ENCODE peak calls at places on chromosomes 16 and 17, in seven cellular contexts. One of them, this sample, is unnamed.

GRCh38 chr16:72149676-72150464 is 22.1 kb downstream of the PMFBP1 start:
- DNase-seq in tibial nerve: no peak
- DNase-seq in tibial artery: no peak
- DNase-seq in A673: peak
- DNase-seq in heart left ventricle: no peak
- DNase-seq in left ventricle myocardium inferior: no peak
- DNase-seq in iPS DF 6.9: no peak
- DNase-seq in this sample: no peak

GRCh38 chr17:79752175-79752574 is 21.4 kb downstream of the ENPP7 start:
- DNase-seq in tibial artery: no peak
- DNase-seq in tibial nerve: no peak
- DNase-seq in heart left ventricle: no peak
- DNase-seq in left ventricle myocardium inferior: no peak
- DNase-seq in iPS DF 6.9: no peak
- DNase-seq in A673: no peak
- DNase-seq in this sample: no peak

GRCh38 chr16:20611975-20612471 is 35.9 kb upstream of the ACSM2B start:
- DNase-seq in left ventricle myocardium inferior: peak
- DNase-seq in A673: no peak
- DNase-seq in heart left ventricle: peak
- DNase-seq in iPS DF 6.9: no peak
- DNase-seq in tibial nerve: no peak
- DNase-seq in tibial artery: peak
- DNase-seq in this sample: peak

GRCh38 chr16:72241930-72242329 is 70.0 kb upstream of the PMFBP1 start:
- DNase-seq in tibial nerve: peak
- DNase-seq in tibial artery: no peak
- DNase-seq in A673: peak
- DNase-seq in left ventricle myocardium inferior: no peak
- DNase-seq in iPS DF 6.9: peak
- DNase-seq in heart left ventricle: no peak
- DNase-seq in this sample: no peak

GRCh38 chr17:36731091-36731490 is 129.7 kb downstream of the MRM1 start:
- DNase-seq in left ventricle myocardium inferior: no peak
- DNase-seq in A673: no peak
- DNase-seq in iPS DF 6.9: no peak
- DNase-seq in tibial nerve: no peak
- DNase-seq in tibial artery: no peak
- DNase-seq in heart left ventricle: no peak
- DNase-seq in this sample: no peak

GRCh38 chr16:77306050-77306616 is 106.9 kb downstream of the SYCE1L start:
- DNase-seq in tibial nerve: no peak
- DNase-seq in A673: no peak
- DNase-seq in left ventricle myocardium inferior: no peak
- DNase-seq in heart left ventricle: no peak
- DNase-seq in tibial artery: no peak
- DNase-seq in iPS DF 6.9: no peak
- DNase-seq in this sample: no peak

GRCh38 chr16:77539336-77539735 is 104.5 kb upstream of the ADAMTS18 start:
- DNase-seq in A673: no peak
- DNase-seq in tibial nerve: no peak
- DNase-seq in left ventricle myocardium inferior: no peak
- DNase-seq in tibial artery: no peak
- DNase-seq in iPS DF 6.9: no peak
- DNase-seq in heart left ventricle: no peak
- DNase-seq in this sample: no peak

GRCh38 chr17:28398280-28398981 is 7.6 kb downstream of the SLC46A1 start:
- DNase-seq in tibial nerve: no peak
- DNase-seq in A673: no peak
- DNase-seq in left ventricle myocardium inferior: no peak
- DNase-seq in heart left ventricle: no peak
- DNase-seq in tibial artery: no peak
- DNase-seq in iPS DF 6.9: no peak
- DNase-seq in this sample: no peak

GRCh38 chr16:58459344-58460218 is 40.4 kb upstream of the NDRG4 start:
- DNase-seq in left ventricle myocardium inferior: no peak
- DNase-seq in tibial nerve: no peak
- DNase-seq in A673: no peak
- DNase-seq in iPS DF 6.9: no peak
- DNase-seq in heart left ventricle: peak
- DNase-seq in tibial artery: no peak
- DNase-seq in this sample: no peak

GRCh38 chr17:13601776-13602551 is at the start of gene HS3ST3A1:
- DNase-seq in heart left ventricle: peak
- DNase-seq in tibial nerve: no peak
- DNase-seq in A673: no peak
- DNase-seq in tibial artery: no peak
- DNase-seq in iPS DF 6.9: peak
- DNase-seq in left ventricle myocardium inferior: peak
- DNase-seq in this sample: peak
- H3K27ac ChIP-seq in heart left ventricle: no peak
- H3K27ac ChIP-seq in tibial nerve: no peak
- H3K27ac ChIP-seq in A673: no peak
- H3K27ac ChIP-seq in tibial artery: no peak
- H3K27ac ChIP-seq in iPS DF 6.9: no peak
- H3K27ac ChIP-seq in left ventricle myocardium inferior: peak
- H3K27ac ChIP-seq in this sample: peak

GRCh38 chr17:81388091-81388611 is 7.1 kb upstream of the BAHCC1 start:
- DNase-seq in left ventricle myocardium inferior: no peak
- DNase-seq in tibial nerve: no peak
- DNase-seq in heart left ventricle: no peak
- DNase-seq in tibial artery: no peak
- DNase-seq in iPS DF 6.9: no peak
- DNase-seq in A673: no peak
- DNase-seq in this sample: peak
- H3K4me3 ChIP-seq in left ventricle myocardium inferior: peak
- H3K4me3 ChIP-seq in tibial nerve: peak
- H3K4me3 ChIP-seq in heart left ventricle: no peak
- H3K4me3 ChIP-seq in tibial artery: peak
- H3K4me3 ChIP-seq in iPS DF 6.9: no peak
- H3K4me3 ChIP-seq in A673: peak
- H3K4me3 ChIP-seq in this sample: no peak

GRCh38 chr16:9186061-9186460 is 94.6 kb downstream of the HAPSTR1 start:
- DNase-seq in heart left ventricle: no peak
- DNase-seq in left ventricle myocardium inferior: no peak
- DNase-seq in A673: no peak
- DNase-seq in tibial artery: no peak
- DNase-seq in iPS DF 6.9: no peak
- DNase-seq in tibial nerve: no peak
- DNase-seq in this sample: no peak
- H3K27ac ChIP-seq in heart left ventricle: no peak
- H3K27ac ChIP-seq in left ventricle myocardium inferior: no peak
- H3K27ac ChIP-seq in A673: peak
- H3K27ac ChIP-seq in tibial artery: no peak
- H3K27ac ChIP-seq in iPS DF 6.9: no peak
- H3K27ac ChIP-seq in tibial nerve: no peak
- H3K27ac ChIP-seq in this sample: no peak

GRCh38 chr17:15969463-15969862 is 24.5 kb downstream of the ADORA2B start:
- DNase-seq in tibial nerve: no peak
- DNase-seq in iPS DF 6.9: no peak
- DNase-seq in left ventricle myocardium inferior: no peak
- DNase-seq in tibial artery: no peak
- DNase-seq in A673: no peak
- DNase-seq in heart left ventricle: no peak
- DNase-seq in this sample: no peak

GRCh38 chr17:15967706-15968399 is 22.9 kb downstream of the ADORA2B start:
- DNase-seq in tibial artery: no peak
- DNase-seq in heart left ventricle: no peak
- DNase-seq in iPS DF 6.9: no peak
- DNase-seq in tibial nerve: no peak
- DNase-seq in A673: no peak
- DNase-seq in left ventricle myocardium inferior: no peak
- DNase-seq in this sample: no peak

GRCh38 chr17:15966183-15966878 is 21.4 kb downstream of the ADORA2B start:
- DNase-seq in A673: peak
- DNase-seq in heart left ventricle: no peak
- DNase-seq in left ventricle myocardium inferior: no peak
- DNase-seq in tibial nerve: no peak
- DNase-seq in tibial artery: no peak
- DNase-seq in iPS DF 6.9: peak
- DNase-seq in this sample: no peak

GRCh38 chr17:15965510-15965909 is 20.6 kb downstream of the ADORA2B start:
- DNase-seq in heart left ventricle: no peak
- DNase-seq in tibial artery: no peak
- DNase-seq in left ventricle myocardium inferior: no peak
- DNase-seq in tibial nerve: no peak
- DNase-seq in iPS DF 6.9: no peak
- DNase-seq in A673: no peak
- DNase-seq in this sample: no peak

GRCh38 chr17:15966879-15967248 is 21.9 kb downstream of the ADORA2B start:
- DNase-seq in heart left ventricle: no peak
- DNase-seq in tibial artery: no peak
- DNase-seq in left ventricle myocardium inferior: no peak
- DNase-seq in iPS DF 6.9: no peak
- DNase-seq in A673: no peak
- DNase-seq in tibial nerve: no peak
- DNase-seq in this sample: no peak
- H3K4me3 ChIP-seq in heart left ventricle: no peak
- H3K4me3 ChIP-seq in tibial artery: no peak
- H3K4me3 ChIP-seq in left ventricle myocardium inferior: peak
- H3K4me3 ChIP-seq in iPS DF 6.9: no peak
- H3K4me3 ChIP-seq in A673: no peak
- H3K4me3 ChIP-seq in tibial nerve: no peak
- H3K4me3 ChIP-seq in this sample: no peak

GRCh38 chr16:88925540-88925887 is 51.5 kb downstream of the CBFA2T3 start:
- DNase-seq in iPS DF 6.9: no peak
- DNase-seq in tibial artery: no peak
- DNase-seq in heart left ventricle: no peak
- DNase-seq in left ventricle myocardium inferior: no peak
- DNase-seq in A673: no peak
- DNase-seq in tibial nerve: no peak
- DNase-seq in this sample: no peak

GRCh38 chr16:88923450-88923849 is 53.6 kb downstream of the CBFA2T3 start:
- DNase-seq in left ventricle myocardium inferior: no peak
- DNase-seq in iPS DF 6.9: no peak
- DNase-seq in A673: no peak
- DNase-seq in heart left ventricle: no peak
- DNase-seq in tibial nerve: no peak
- DNase-seq in tibial artery: no peak
- DNase-seq in this sample: no peak

GRCh38 chr16:88926374-88926990 is 50.5 kb downstream of the CBFA2T3 start:
- DNase-seq in left ventricle myocardium inferior: no peak
- DNase-seq in iPS DF 6.9: no peak
- DNase-seq in heart left ventricle: no peak
- DNase-seq in tibial artery: no peak
- DNase-seq in A673: no peak
- DNase-seq in tibial nerve: no peak
- DNase-seq in this sample: peak

GRCh38 chr16:88923926-88924833 is 52.8 kb downstream of the CBFA2T3 start:
- DNase-seq in heart left ventricle: no peak
- DNase-seq in left ventricle myocardium inferior: no peak
- DNase-seq in A673: no peak
- DNase-seq in tibial artery: no peak
- DNase-seq in tibial nerve: no peak
- DNase-seq in iPS DF 6.9: no peak
- DNase-seq in this sample: no peak

GRCh38 chr16:88924834-88925539 is 52.0 kb downstream of the CBFA2T3 start:
- DNase-seq in A673: peak
- DNase-seq in tibial nerve: no peak
- DNase-seq in iPS DF 6.9: no peak
- DNase-seq in heart left ventricle: peak
- DNase-seq in left ventricle myocardium inferior: no peak
- DNase-seq in tibial artery: no peak
- DNase-seq in this sample: peak
- H3K27ac ChIP-seq in A673: peak
- H3K27ac ChIP-seq in tibial nerve: no peak
- H3K27ac ChIP-seq in iPS DF 6.9: no peak
- H3K27ac ChIP-seq in heart left ventricle: no peak
- H3K27ac ChIP-seq in left ventricle myocardium inferior: peak
- H3K27ac ChIP-seq in tibial artery: no peak
- H3K27ac ChIP-seq in this sample: no peak

This sample was measured in right cardiac atrium.